ENCODE peak calls at places on chromosomes 1 and 21, in five cellular contexts. A is cardiac muscle cell, W is ovary, L is tibial artery, T is A549. S is an unnamed sample.

GRCh38 chr1:205963352-205963751 is 20.1 kb upstream of the SLC26A9 start:
- DNase-seq in A (no peak), W (no peak), L (no peak), T (no peak), S (no peak)

GRCh38 chr21:29712818-29713217 is 227.0 kb downstream of the GRIK1 start:
- DNase-seq in A (peak; percentile 56), W (no peak), L (no peak), T (no peak), S (no peak)

GRCh38 chr21:35216966-35217365 is 167.9 kb upstream of the RUNX1 start:
- DNase-seq in A (no peak), W (no peak), L (no peak), T (no peak), S (no peak)

GRCh38 chr1:94852758-94853157 is 32.6 kb downstream of the SLC44A3 start:
- DNase-seq in A (no peak), W (no peak), L (no peak), T (no peak), S (no peak)

GRCh38 chr1:219837274-219837993 is 90.9 kb downstream of the SLC30A10 start:
- DNase-seq in A (peak; percentile 75), W (no peak), L (no peak), T (peak; percentile 37), S (peak; percentile 50)

GRCh38 chr1:22252248-22252647 is 109.4 kb upstream of the WNT4 start:
- DNase-seq in A (no peak), W (no peak), L (no peak), T (no peak), S (no peak)

GRCh38 chr1:1173793-1174415 is at the start of gene TTLL10:
- DNase-seq in A (peak; percentile 11), W (peak; percentile 14), L (peak; percentile 56), T (no peak), S (peak; percentile 33)

GRCh38 chr1:33826311-33826710 is 37.6 kb upstream of the HMGB4 start:
- DNase-seq in A (no peak), W (no peak), L (no peak), T (no peak), S (no peak)

GRCh38 chr1:214319930-214320329 is 39.0 kb downstream of the SMYD2 start:
- DNase-seq in A (no peak), W (no peak), L (no peak), T (no peak), S (no peak)

GRCh38 chr1:29379438-29380073 is 143.2 kb downstream of the PTPRU start:
- DNase-seq in A (no peak), W (no peak), L (no peak), T (no peak), S (peak; percentile 44)

GRCh38 chr1:31981976-31982375 is 31.7 kb upstream of the KHDRBS1 start:
- DNase-seq in A (no peak), W (no peak), L (no peak), T (no peak), S (peak; percentile 34)

GRCh38 chr21:27202301-27202700 is 235.4 kb upstream of the ADAMTS5 start:
- DNase-seq in A (no peak), W (no peak), L (no peak), T (no peak), S (no peak)

GRCh38 chr1:226310123-226310540 is 1.2 kb upstream of the LIN9 start:
- DNase-seq in A (no peak), W (no peak), L (no peak), T (no peak), S (no peak)

GRCh38 chr1:151237678-151238466 is 16.7 kb upstream of the PSMD4 start:
- DNase-seq in A (no peak), W (no peak), L (no peak), T (no peak), S (peak; percentile 39)

GRCh38 chr1:225868631-225869330 is 13.4 kb downstream of the TMEM63A start:
- DNase-seq in A (no peak), W (no peak), L (no peak), T (no peak), S (no peak)

GRCh38 chr1:43443197-43443946 is 10.4 kb downstream of the HYI start:
- DNase-seq in A (no peak), W (no peak), L (peak; percentile 54), T (no peak), S (no peak)

GRCh38 chr21:45330075-45330781 is 42.5 kb upstream of the POFUT2 start:
- DNase-seq in A (no peak), W (peak; percentile 49), L (peak; percentile 77), T (peak; percentile 67), S (no peak)

GRCh38 chr21:45328198-45329087 is 40.7 kb upstream of the POFUT2 start:
- DNase-seq in A (no peak), W (peak; percentile 53), L (peak; percentile 69), T (no peak), S (no peak)

GRCh38 chr21:45330851-45331261 is 43.2 kb upstream of the POFUT2 start:
- DNase-seq in A (no peak), W (peak; percentile 28), L (peak; percentile 64), T (no peak), S (no peak)

GRCh38 chr21:45327458-45328197 is 39.9 kb upstream of the POFUT2 start:
- DNase-seq in A (no peak), W (peak; percentile 42), L (peak; percentile 64), T (no peak), S (no peak)

GRCh38 chr21:45329261-45330074 is 41.8 kb upstream of the POFUT2 start:
- DNase-seq in A (no peak), W (peak; percentile 37), L (peak; percentile 67), T (peak; percentile 40), S (no peak)
- H3K4me3 ChIP-seq in A (no peak overlapping the region), W (no peak overlapping the region), L (no peak overlapping the region), T (peak overlapping the region; percentile 48), S (no peak overlapping the region)

GRCh38 chr1:235199441-235199840 is 38.4 kb upstream of the RBM34 start:
- DNase-seq in A (peak; percentile 18), W (no peak), L (no peak), T (peak; percentile 14), S (peak; percentile 16)
- TF ChIP-seq CTCF in A (peak; percentile 63), W (no peak), L (peak; percentile 20), T (peak; percentile 35), S (peak; percentile 6)

GRCh38 chr1:204465469-204466415 is 28.9 kb downstream of the PIK3C2B start:
- DNase-seq in A (peak; percentile 67), W (no peak), L (no peak), T (no peak), S (peak; percentile 87)
- H3K4me3 ChIP-seq in A (no peak overlapping the region), W (no peak overlapping the region), L (peak overlapping the region; percentile 30), T (no peak overlapping the region), S (peak overlapping the region; percentile 9)

GRCh38 chr21:43869486-43870325 is 4.7 kb downstream of the AGPAT3 start:
- DNase-seq in A (no peak), W (no peak), L (no peak), T (no peak), S (no peak)
- TF ChIP-seq CTCF in A (no peak), W (no peak), L (no peak), T (no peak), S (no peak)

DNA sequence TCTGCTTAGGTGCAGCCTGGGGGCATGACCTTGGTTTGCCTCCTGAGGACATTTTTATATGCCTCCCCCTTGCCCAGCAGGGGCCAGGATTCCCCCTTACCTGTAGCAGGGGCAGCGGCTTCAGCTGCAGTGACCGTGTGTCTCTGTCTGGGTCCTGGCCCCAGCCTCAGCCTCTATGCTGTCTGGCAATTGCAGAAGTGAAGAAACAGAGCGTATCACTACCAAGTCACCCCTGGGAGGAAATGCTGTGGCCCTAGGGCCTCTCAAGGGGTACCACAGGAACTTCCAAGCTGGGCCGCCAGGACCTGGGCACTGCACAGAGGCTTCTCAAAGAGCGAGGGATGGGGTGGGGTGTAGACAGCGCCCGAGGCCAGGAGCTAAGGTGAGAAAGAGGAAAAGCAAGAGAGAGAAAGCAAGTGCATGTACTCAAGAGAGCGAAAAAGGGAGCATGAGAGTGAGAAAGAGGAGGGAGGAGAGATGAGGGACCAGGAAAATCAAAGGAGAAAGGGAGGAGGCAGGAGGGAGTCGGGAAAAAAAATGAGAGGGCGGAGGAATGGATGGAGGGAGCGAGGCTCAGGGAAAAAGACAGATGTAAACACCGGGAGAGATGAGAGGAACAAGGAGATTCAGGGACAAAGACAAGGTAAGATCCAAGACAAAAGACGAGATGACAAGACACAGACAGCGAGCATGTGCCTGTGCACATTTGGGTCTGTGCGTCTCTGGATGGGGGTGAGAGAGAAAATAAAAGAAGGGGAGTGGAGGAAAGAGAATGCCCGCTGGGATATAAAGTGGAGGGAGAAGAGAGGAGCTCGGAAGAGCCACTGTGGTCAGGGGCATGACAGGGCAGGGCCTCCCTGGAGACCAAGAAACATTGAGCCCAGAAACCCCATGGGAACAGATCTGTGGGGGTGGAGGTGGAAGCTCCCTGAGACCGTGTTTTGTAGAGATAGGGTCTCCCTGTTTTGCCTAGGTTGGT is at the start of gene PTAFR:
- DNase-seq in A (no peak), W (no peak), L (no peak), T (no peak), S (peak; percentile 82)
- H3K4me3 ChIP-seq in A (no peak within 1 kb of the TSS), W (no peak within 1 kb of the TSS), L (peak within 1 kb of the TSS; percentile 22), T (no peak within 1 kb of the TSS), S (peak within 1 kb of the TSS; percentile 58)

GRCh38 chr1:230639714-230640209 is 2.5 kb upstream of the COG2 start:
- DNase-seq in A (no peak), W (no peak), L (no peak), T (no peak), S (no peak)
- TF ChIP-seq CTCF in A (no peak), W (no peak), L (no peak), T (no peak), S (no peak)

GRCh38 chr1:12087797-12088314 is 24.8 kb downstream of the TNFRSF8 start:
- DNase-seq in A (no peak), W (no peak), L (no peak), T (no peak), S (peak; percentile 80)
- H3K4me3 ChIP-seq in A (no peak overlapping the region), W (no peak overlapping the region), L (no peak overlapping the region), T (no peak overlapping the region), S (peak overlapping the region; percentile 14)

DNA sequence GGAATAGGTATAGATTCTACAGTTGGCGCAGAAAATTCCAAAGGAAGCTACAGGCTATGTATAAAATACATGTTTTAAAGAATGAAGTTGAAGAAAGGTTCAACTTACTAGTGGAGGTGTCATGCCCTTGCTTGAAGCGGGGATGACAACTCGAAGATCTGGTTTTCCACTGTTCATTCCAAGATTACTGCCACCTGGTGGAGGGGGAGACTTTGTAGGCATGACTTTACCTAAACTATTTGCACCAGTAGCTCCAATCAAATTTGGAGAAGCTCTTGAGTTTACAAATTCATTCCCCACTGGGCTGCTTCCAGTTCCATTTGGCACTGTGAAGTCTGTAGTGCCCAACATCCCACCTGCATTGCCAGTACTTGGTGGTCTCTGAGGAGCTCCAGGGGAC is 81.7 kb downstream of the AXDND1 start:
- DNase-seq in A (peak; percentile 1), W (no peak), L (no peak), T (no peak), S (peak; percentile 24)
- TF ChIP-seq CTCF in A (peak; percentile 31), W (no peak), L (no peak), T (peak; percentile 21), S (peak; percentile 26)

GRCh38 chr1:84107955-84108354 is 36.1 kb upstream of the PRKACB start:
- DNase-seq in A (no peak), W (no peak), L (no peak), T (no peak), S (no peak)
- H3K4me3 ChIP-seq in A (no peak overlapping the region), W (no peak overlapping the region), L (no peak overlapping the region), T (no peak overlapping the region), S (no peak overlapping the region)

GRCh38 chr1:183023146-183023600 is at the start of gene LAMC1:
- DNase-seq in A (peak; percentile 93), W (peak; percentile 81), L (peak; percentile 84), T (peak; percentile 68), S (peak; percentile 81)
- TF ChIP-seq CTCF in A (no peak), W (no peak), L (no peak), T (no peak), S (no peak)

S was measured in GM12865.